ENCODE peak calls at places on chromosomes 4 and X, in eight cellular contexts. Y is ecto neural progenitor cell, L is stromal cell of bone marrow, T is naive B cell, O is amniotic epithelial cell, J is GM04503, H is foreskin keratinocyte, R is COR-L47. P is an unnamed sample.
A peak's percentile ranks its signal among the peaks of the same experiment; 100 is the strongest.

GRCh38 chr4:183436417-183436816 is 8.0 kb upstream of the CDKN2AIP start:
- DNase-seq in Y (no peak), L (no peak), T (no peak), O (no peak), J (no peak), H (no peak), R (no peak), P (no peak)

GRCh38 chr4:1242506-1243450 is 6.2 kb downstream of the CTBP1 start:
- DNase-seq in Y (no peak), L (no peak), T (no peak), O (no peak), J (no peak), H (no peak), R (no peak), P (no peak)

GRCh38 chr4:1990348-1990645 is 18.5 kb downstream of the NELFA start:
- DNase-seq in Y (no peak), L (no peak), T (no peak), O (no peak), J (no peak), H (no peak), R (no peak), P (no peak)

GRCh38 chr4:64781737-64782326 is 372.6 kb upstream of the TECRL start:
- DNase-seq in Y (no peak), L (peak; percentile 18), T (no peak), O (peak; percentile 26), J (no peak), H (no peak), R (peak; percentile 9), P (peak; percentile 58)

GRCh38 chr4:26369132-26370036 is 48.6 kb downstream of the RBPJ start:
- DNase-seq in Y (no peak), L (no peak), T (no peak), O (peak; percentile 53), J (no peak), H (no peak), R (no peak), P (no peak)

GRCh38 chrX:68938244-68939004 is 109.6 kb downstream of the EFNB1 start:
- DNase-seq in Y (no peak), L (peak; percentile 72), T (no peak), O (peak; percentile 77), J (peak; percentile 18), H (no peak), R (no peak), P (peak; percentile 35)

GRCh38 chr4:87213425-87213824 is 7.0 kb downstream of the KLHL8 start:
- DNase-seq in Y (no peak), L (no peak), T (no peak), O (peak; percentile 70), J (no peak), H (no peak), R (no peak), P (no peak)

GRCh38 chr4:89765966-89766365 is 71.0 kb downstream of the SNCA start:
- DNase-seq in Y (no peak), L (peak; percentile 74), T (no peak), O (peak; percentile 80), J (peak; percentile 74), H (peak; percentile 86), R (no peak), P (peak; percentile 76)

GRCh38 chr4:6957148-6957520 is 47.5 kb downstream of the TBC1D14 start:
- DNase-seq in Y (no peak), L (no peak), T (no peak), O (no peak), J (no peak), H (no peak), R (no peak), P (no peak)

GRCh38 chrX:133783273-133783672 is 202.1 kb downstream of the GPC3 start:
- DNase-seq in Y (no peak), L (no peak), T (peak; percentile 70), O (no peak), J (no peak), H (no peak), R (no peak), P (no peak)

GRCh38 chr4:130479020-130479419 is 1383.1 kb downstream of the C4orf33 start:
- DNase-seq in Y (no peak), L (peak; percentile 9), T (no peak), O (peak; percentile 51), J (peak; percentile 1), H (peak; percentile 21), R (no peak), P (no peak)

P was measured in astrocyte of the cerebellum.